ENCODE peak calls at places on chromosomes 6 and 20, in ten cellular contexts. Q is GM20000; W is endothelial cell; Z is T47D; K is AG10803; R is stimulated activated CD4-positive, alpha-beta T cell treated with anti-CD3 and anti-CD28 coated beads, Interleukin-12 subunit alpha, Interleukin-12 subunit beta, amount 100 ng/mL, for 48 hours; L is skeletal muscle cell; S is head of caudate nucleus; J is stomach; G is SW 1271. X is an unnamed sample.

GRCh38 chr6:118750143-118750542 is 98.8 kb upstream of the CEP85L start:
- DNase-seq in Q (no peak), W (no peak), Z (no peak), K (no peak), R (no peak), L (no peak), S (no peak), J (no peak), G (no peak), X (no peak)

GRCh38 chr6:36860126-36860525 is 14.5 kb downstream of the PPIL1 start:
- DNase-seq in Q (no peak), W (no peak), Z (no peak), K (no peak), R (no peak), L (no peak), S (no peak), J (no peak), G (no peak), X (no peak)

GRCh38 chr20:1688886-1689538 is 31.4 kb upstream of the SIRPG start:
- DNase-seq in Q (no peak), W (no peak), Z (no peak), K (no peak), R (no peak), L (no peak), S (no peak), J (no peak), G (no peak), X (no peak)

GRCh38 chr6:163745566-163746400 is 331.3 kb downstream of the QKI start:
- DNase-seq in Q (no peak), W (no peak), Z (no peak), K (peak; percentile 90), R (no peak), L (peak; percentile 75), S (no peak), J (no peak), G (peak; percentile 3), X (no peak)

GRCh38 chr20:19211661-19212523 is 550 bp upstream of the SLC24A3 start:
- DNase-seq in Q (peak; percentile 29), W (peak; percentile 52), Z (no peak), K (no peak), R (no peak), L (no peak), S (peak; percentile 55), J (peak; percentile 39), G (no peak), X (peak; percentile 32)

GRCh38 chr6:16505711-16506362 is 255.4 kb downstream of the ATXN1 start:
- DNase-seq in Q (no peak), W (no peak), Z (no peak), K (peak; percentile 80), R (no peak), L (peak; percentile 78), S (no peak), J (no peak), G (no peak), X (no peak)

GRCh38 chr20:24629668-24630067 is 160.2 kb downstream of the SYNDIG1 start:
- DNase-seq in Q (no peak), W (no peak), Z (no peak), K (no peak), R (no peak), L (no peak), S (no peak), J (no peak), G (no peak), X (no peak)

GRCh38 chr6:137874204-137875001 is 7.3 kb downstream of the TNFAIP3 start:
- DNase-seq in Q (no peak), W (no peak), Z (no peak), K (no peak), R (no peak), L (no peak), S (no peak), J (peak; percentile 31), G (no peak), X (no peak)

GRCh38 chr6:165846123-165846966 is 183.3 kb upstream of the PDE10A start:
- DNase-seq in Q (no peak), W (no peak), Z (no peak), K (no peak), R (no peak), L (no peak), S (no peak), J (no peak), G (no peak), X (no peak)

GRCh38 chr20:20785226-20785625 is 72.8 kb upstream of the RALGAPA2 start:
- DNase-seq in Q (no peak), W (no peak), Z (no peak), K (no peak), R (no peak), L (no peak), S (no peak), J (no peak), G (no peak), X (no peak)

GRCh38 chr6:116773886-116774285 is 8.4 kb upstream of the FAM162B start:
- DNase-seq in Q (no peak), W (no peak), Z (no peak), K (no peak), R (no peak), L (no peak), S (no peak), J (no peak), G (no peak), X (no peak)

GRCh38 chr6:138007014-138007472 is 100.2 kb downstream of the PERP start:
- DNase-seq in Q (peak; percentile 53), W (peak; percentile 59), Z (no peak), K (peak; percentile 11), R (peak; percentile 9), L (no peak), S (no peak), J (peak; percentile 40), G (peak; percentile 11), X (peak; percentile 56)

GRCh38 chr6:4506221-4506620 is 270.0 kb upstream of the CDYL start:
- DNase-seq in Q (no peak), W (no peak), Z (no peak), K (no peak), R (no peak), L (peak; percentile 43), S (no peak), J (no peak), G (no peak), X (no peak)

GRCh38 chr20:50574586-50574985 is 64.4 kb downstream of the PTPN1 start:
- DNase-seq in Q (no peak), W (no peak), Z (no peak), K (no peak), R (no peak), L (no peak), S (no peak), J (no peak), G (no peak), X (no peak)

GRCh38 chr6:109945091-109945490 is 33.0 kb upstream of the GPR6 start:
- DNase-seq in Q (no peak), W (no peak), Z (no peak), K (no peak), R (no peak), L (no peak), S (no peak), J (no peak), G (no peak), X (no peak)

GRCh38 chr6:143821359-143821758 is 21.8 kb upstream of the LTV1 start:
- DNase-seq in Q (no peak), W (no peak), Z (no peak), K (no peak), R (no peak), L (no peak), S (no peak), J (no peak), G (no peak), X (no peak)

GRCh38 chr6:50187212-50188055 is 137.7 kb upstream of the DEFB112 start:
- DNase-seq in Q (no peak), W (no peak), Z (no peak), K (no peak), R (no peak), L (no peak), S (peak; percentile 18), J (no peak), G (no peak), X (no peak)

GRCh38 chr20:23291575-23292240 is 58.9 kb upstream of the NXT1 start:
- DNase-seq in Q (no peak), W (no peak), Z (no peak), K (peak; percentile 12), R (no peak), L (peak; percentile 45), S (no peak), J (no peak), G (no peak), X (no peak)

GRCh38 chr6:43939281-43940070 is 169.5 kb downstream of the VEGFA start:
- DNase-seq in Q (no peak), W (no peak), Z (no peak), K (no peak), R (no peak), L (no peak), S (peak; percentile 11), J (peak; percentile 25), G (no peak), X (no peak)

GRCh38 chr6:135018057-135018456 is 36.6 kb downstream of the HBS1L start:
- DNase-seq in Q (no peak), W (no peak), Z (no peak), K (no peak), R (no peak), L (no peak), S (no peak), J (no peak), G (no peak), X (no peak)

GRCh38 chr20:53023717-53024116 is 51.6 kb downstream of the TSHZ2 start:
- DNase-seq in Q (no peak), W (no peak), Z (no peak), K (peak; percentile 25), R (no peak), L (no peak), S (no peak), J (no peak), G (no peak), X (no peak)

GRCh38 chr6:82415820-82416219 is 52.2 kb downstream of the TPBG start:
- DNase-seq in Q (no peak), W (no peak), Z (no peak), K (peak; percentile 38), R (no peak), L (no peak), S (no peak), J (no peak), G (no peak), X (no peak)

GRCh38 chr6:26044140-26045045 is 42.8 kb upstream of the HFE start:
- DNase-seq in Q (no peak), W (no peak), Z (no peak), K (peak; percentile 29), R (no peak), L (no peak), S (no peak), J (no peak), G (no peak), X (no peak)

GRCh38 chr20:36098364-36098763 is 56.2 kb upstream of the EPB41L1 start:
- DNase-seq in Q (peak; percentile 56), W (no peak), Z (no peak), K (peak; percentile 80), R (no peak), L (no peak), S (no peak), J (peak; percentile 57), G (no peak), X (no peak)

GRCh38 chr20:25061821-25062530 is 4.0 kb upstream of the ACSS1 start:
- DNase-seq in Q (no peak), W (no peak), Z (no peak), K (no peak), R (no peak), L (no peak), S (no peak), J (peak; percentile 21), G (no peak), X (no peak)

GRCh38 chr6:52285174-52286068 is 879 bp upstream of the MCM3 start:
- DNase-seq in Q (peak; percentile 20), W (no peak), Z (no peak), K (peak; percentile 44), R (no peak), L (no peak), S (no peak), J (no peak), G (peak; percentile 46), X (no peak)

GRCh38 chr6:127031511-127031910 is 87.0 kb upstream of the RSPO3 start:
- DNase-seq in Q (no peak), W (no peak), Z (no peak), K (peak; percentile 39), R (no peak), L (no peak), S (no peak), J (no peak), G (no peak), X (no peak)